ENCODE peak calls at places on chromosomes 4 and X, in nine cellular contexts. N is stomach, E is HCT116, C is IMR-90, T is H1, Q is A549, F is lower leg skin, K is heart left ventricle, O is uterus. G is an unnamed sample.

GRCh38 chr4:3341760-3342159 is 48.9 kb downstream of the RGS12 start:
- DNase-seq in N (no peak), E (no peak), C (no peak), T (no peak), Q (no peak), F (no peak), K (no peak), O (no peak), G (no peak)

GRCh38 chrX:66191563-66191962 is 27.5 kb downstream of the HEPH start:
- DNase-seq in N (no peak), E (no peak), C (no peak), T (no peak), Q (no peak), F (no peak), K (no peak), O (no peak), G (no peak)

GRCh38 chrX:135477576-135477975 is 42.9 kb upstream of the INTS6L start:
- DNase-seq in N (peak; percentile 79), E (peak; percentile 29), C (peak; percentile 49), T (peak; percentile 29), Q (peak; percentile 6), F (no peak), K (peak; percentile 76), O (no peak), G (peak; percentile 61)

GRCh38 chr4:89586864-89587263 is 250.1 kb downstream of the SNCA start:
- DNase-seq in N (no peak), E (peak; percentile 7), C (peak; percentile 20), T (no peak), Q (no peak), F (no peak), K (no peak), O (no peak), G (no peak)

GRCh38 chr4:10887600-10887999 is 203.0 kb upstream of the CLNK start:
- DNase-seq in N (no peak), E (no peak), C (no peak), T (no peak), Q (no peak), F (no peak), K (no peak), O (no peak), G (no peak)

GRCh38 chr4:95536650-95537049 is 12.1 kb downstream of the UNC5C start:
- DNase-seq in N (no peak), E (no peak), C (no peak), T (no peak), Q (no peak), F (no peak), K (no peak), O (no peak), G (no peak)

GRCh38 chrX:113594504-113594903 is 753.9 kb upstream of the AMOT start:
- DNase-seq in N (no peak), E (no peak), C (no peak), T (no peak), Q (no peak), F (no peak), K (no peak), O (no peak), G (no peak)

GRCh38 chr4:83071116-83071515 is 36.1 kb downstream of the COPS4 start:
- DNase-seq in N (no peak), E (no peak), C (peak; percentile 43), T (no peak), Q (no peak), F (no peak), K (no peak), O (no peak), G (no peak)

GRCh38 chrX:39361736-39362135 is 560.5 kb downstream of the MID1IP1 start:
- DNase-seq in N (no peak), E (no peak), C (no peak), T (no peak), Q (no peak), F (no peak), K (no peak), O (no peak), G (no peak)

DNA sequence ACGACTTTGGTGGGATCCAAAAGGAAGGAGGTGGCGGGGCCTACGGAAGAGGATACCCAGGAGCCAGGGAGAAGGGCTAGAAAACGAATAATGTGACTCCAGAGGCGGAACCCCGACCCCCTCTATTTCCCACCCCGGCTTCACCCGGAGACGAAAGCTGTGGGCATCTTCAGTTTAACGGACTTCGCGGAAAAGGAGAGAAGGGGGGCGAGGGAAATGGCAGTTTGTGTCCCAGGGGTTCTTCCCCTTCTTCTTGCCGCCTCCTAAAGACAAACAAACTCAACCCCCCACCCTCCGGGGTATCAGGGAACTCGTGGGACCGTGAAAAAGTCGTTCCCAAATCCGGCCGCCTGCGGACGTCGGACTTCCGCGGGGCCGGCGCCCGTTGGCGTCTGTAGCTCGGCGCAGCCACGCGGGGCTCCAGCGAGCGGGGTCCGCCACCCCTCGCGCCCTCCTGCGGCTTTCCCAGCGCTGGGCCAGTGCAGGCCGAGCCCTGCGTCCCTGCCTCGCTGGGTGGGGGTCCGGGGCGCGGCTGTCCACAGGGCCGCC is 3.6 kb upstream of the LEF1 start:
- DNase-seq in N (no peak), E (no peak), C (no peak), T (no peak), Q (no peak), F (no peak), K (peak; percentile 8), O (no peak), G (no peak)
- H3K4me3 ChIP-seq in N (peak overlapping the region; percentile 50), E (no peak overlapping the region), C (no peak overlapping the region), T (peak overlapping the region; percentile 55), Q (peak overlapping the region; percentile 48), F (peak overlapping the region; percentile 30), K (peak overlapping the region; percentile 63), O (peak overlapping the region; percentile 23), G (peak overlapping the region; percentile 42)

GRCh38 chrX:100643943-100644587 is at the start of gene SRPX2:
- DNase-seq in N (no peak), E (peak; percentile 63), C (peak; percentile 91), T (no peak), Q (peak; percentile 51), F (no peak), K (peak; percentile 17), O (peak; percentile 52), G (no peak)
- TF ChIP-seq POLR2A in N (no peak), E (no peak), C (peak; percentile 79), T (no peak), Q (no peak), F (no peak), K (no peak), O (peak; percentile 46), G (peak; percentile 32)

GRCh38 chrX:28205126-28205525 is 223.9 kb upstream of the DCAF8L1 start:
- DNase-seq in N (no peak), E (no peak), C (no peak), T (no peak), Q (no peak), F (no peak), K (no peak), O (no peak), G (no peak)

GRCh38 chrX:28205905-28206304 is 224.7 kb upstream of the DCAF8L1 start:
- DNase-seq in N (no peak), E (no peak), C (no peak), T (no peak), Q (no peak), F (no peak), K (no peak), O (no peak), G (no peak)
- H3K4me3 ChIP-seq in N (no peak overlapping the region), E (no peak overlapping the region), C (no peak overlapping the region), T (no peak overlapping the region), Q (no peak overlapping the region), F (no peak overlapping the region), K (no peak overlapping the region), O (no peak overlapping the region), G (no peak overlapping the region)

DNA sequence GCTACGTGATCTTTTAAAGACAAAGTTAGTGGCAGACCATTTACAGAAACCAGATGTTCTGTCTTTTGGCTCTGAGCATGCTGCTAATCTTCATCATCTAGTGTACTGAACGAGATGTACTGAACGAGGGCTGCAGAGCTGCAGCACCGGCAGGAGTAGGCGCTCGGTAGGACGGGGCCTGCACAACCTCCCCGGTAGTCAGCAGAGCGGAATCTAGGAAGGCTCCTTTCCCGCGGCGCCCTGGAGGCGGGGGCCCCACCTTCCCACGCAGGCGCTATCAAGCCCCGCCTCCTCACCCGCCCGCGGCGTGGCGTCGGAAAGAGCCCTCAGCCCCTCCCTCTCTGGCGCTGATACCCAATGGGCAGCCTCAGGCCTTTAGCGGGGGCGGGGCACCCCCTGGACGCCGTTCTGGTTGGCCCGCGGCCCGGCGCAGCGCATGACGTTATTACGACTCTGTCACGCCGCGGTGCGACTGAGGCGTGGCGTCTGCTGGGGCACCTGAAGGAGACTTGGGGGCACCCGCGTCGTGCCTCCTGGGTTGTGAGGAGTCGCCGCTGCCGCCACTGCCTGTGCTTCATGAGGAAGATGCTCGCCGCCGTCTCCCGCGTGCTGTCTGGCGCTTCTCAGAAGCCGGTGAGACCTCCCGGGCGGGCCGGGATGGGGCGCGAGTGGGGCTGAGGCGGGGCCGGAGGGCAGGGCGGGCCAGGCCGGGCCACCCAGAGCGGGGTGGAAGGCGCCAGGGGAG is at the start of gene PDHA1:
- DNase-seq in N (peak; percentile 95), E (peak; percentile 79), C (peak; percentile 87), T (peak; percentile 47), Q (peak; percentile 77), F (peak; percentile 98), K (peak; percentile 93), O (peak; percentile 92), G (peak; percentile 93)
- TF ChIP-seq POLR2A in N (no peak), E (no peak), C (peak; percentile 71), T (no peak), Q (peak; percentile 77), F (peak; percentile 21), K (peak; percentile 74), O (peak; percentile 57), G (peak; percentile 61)

GRCh38 chr4:5887011-5887360 is 5.9 kb downstream of the CRMP1 start:
- DNase-seq in N (no peak), E (no peak), C (no peak), T (no peak), Q (no peak), F (no peak), K (no peak), O (no peak), G (no peak)
- H3K4me3 ChIP-seq in N (peak overlapping the region; percentile 47), E (no peak overlapping the region), C (peak overlapping the region; percentile 49), T (peak overlapping the region; percentile 71), Q (peak overlapping the region; percentile 49), F (no peak overlapping the region), K (peak overlapping the region; percentile 54), O (peak overlapping the region; percentile 45), G (no peak overlapping the region)

DNA sequence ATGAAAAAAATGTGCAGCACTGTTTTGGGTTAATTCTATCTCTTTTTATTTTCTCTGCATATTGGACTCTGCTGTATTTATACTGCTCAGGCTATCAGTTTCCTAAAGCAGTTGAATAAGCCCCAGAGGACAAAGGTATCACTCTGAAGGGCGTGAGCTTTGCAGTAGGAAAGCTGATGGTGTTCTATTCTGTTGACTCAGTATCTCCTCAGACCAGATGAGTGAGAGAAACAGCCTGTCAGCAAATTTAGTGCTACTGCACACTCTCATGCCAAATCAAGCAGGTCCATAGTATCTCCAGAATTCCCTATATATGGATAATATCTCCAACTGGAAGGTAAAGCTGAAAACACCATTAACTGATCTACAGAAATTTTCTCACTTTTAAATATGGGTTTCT is 132.3 kb upstream of the UGT8 start:
- DNase-seq in N (no peak), E (no peak), C (no peak), T (no peak), Q (no peak), F (no peak), K (no peak), O (no peak), G (no peak)
- TF ChIP-seq POLR2A in N (no peak), E (no peak), C (no peak), T (no peak), Q (no peak), F (no peak), K (no peak), O (no peak), G (no peak)

GRCh38 chr4:1060646-1061371 is 49.4 kb downstream of the FGFRL1 start:
- DNase-seq in N (no peak), E (no peak), C (no peak), T (no peak), Q (no peak), F (peak; percentile 70), K (no peak), O (no peak), G (no peak)
- H3K4me3 ChIP-seq in N (no peak overlapping the region), E (no peak overlapping the region), C (no peak overlapping the region), T (no peak overlapping the region), Q (no peak overlapping the region), F (no peak overlapping the region), K (no peak overlapping the region), O (no peak overlapping the region), G (no peak overlapping the region)